ENCODE peak calls at places on chromosome X, in nine cellular contexts. One of them, this sample, is unnamed.

GRCh38 chrX:72461766-72462165 is 110.9 kb downstream of the HDAC8 start:
- DNase-seq in B cell: no peak
- DNase-seq in right lobe of liver: no peak
- DNase-seq in dorsolateral prefrontal cortex: no peak
- DNase-seq in endodermal cell: no peak
- DNase-seq in GM12865: no peak
- DNase-seq in GM13977: no peak
- DNase-seq in GM10248: no peak
- DNase-seq in tibial artery: no peak
- DNase-seq in this sample: no peak

GRCh38 chrX:11334165-11334564 is 41.0 kb downstream of the AMELX start:
- DNase-seq in GM13977: no peak
- DNase-seq in dorsolateral prefrontal cortex: no peak
- DNase-seq in GM12865: no peak
- DNase-seq in GM10248: no peak
- DNase-seq in right lobe of liver: no peak
- DNase-seq in endodermal cell: no peak
- DNase-seq in tibial artery: no peak
- DNase-seq in B cell: no peak
- DNase-seq in this sample: no peak

GRCh38 chrX:38313190-38313589 is 14.1 kb downstream of the RPGR start:
- DNase-seq in endodermal cell: no peak
- DNase-seq in tibial artery: no peak
- DNase-seq in B cell: no peak
- DNase-seq in GM13977: no peak
- DNase-seq in GM12865: no peak
- DNase-seq in GM10248: no peak
- DNase-seq in right lobe of liver: no peak
- DNase-seq in dorsolateral prefrontal cortex: no peak
- DNase-seq in this sample: no peak

GRCh38 chrX:153582896-153583295 is 16.0 kb downstream of the CCNQ start:
- DNase-seq in GM12865: peak; percentile 80
- DNase-seq in B cell: peak; percentile 90
- DNase-seq in GM10248: peak; percentile 88
- DNase-seq in GM13977: peak; percentile 89
- DNase-seq in dorsolateral prefrontal cortex: no peak
- DNase-seq in tibial artery: no peak
- DNase-seq in endodermal cell: no peak
- DNase-seq in right lobe of liver: no peak
- DNase-seq in this sample: no peak

GRCh38 chrX:115632455-115632854 is 71.5 kb downstream of the PLS3 start:
- DNase-seq in tibial artery: no peak
- DNase-seq in right lobe of liver: no peak
- DNase-seq in GM10248: no peak
- DNase-seq in dorsolateral prefrontal cortex: no peak
- DNase-seq in GM13977: no peak
- DNase-seq in endodermal cell: no peak
- DNase-seq in GM12865: no peak
- DNase-seq in B cell: no peak
- DNase-seq in this sample: no peak

GRCh38 chrX:106039920-106040319 is 1.4 kb upstream of the SERPINA7 start:
- DNase-seq in GM10248: no peak
- DNase-seq in right lobe of liver: peak; percentile 41
- DNase-seq in dorsolateral prefrontal cortex: no peak
- DNase-seq in GM13977: no peak
- DNase-seq in endodermal cell: peak; percentile 49
- DNase-seq in GM12865: no peak
- DNase-seq in B cell: no peak
- DNase-seq in tibial artery: no peak
- DNase-seq in this sample: no peak

GRCh38 chrX:70592091-70592490 is 147.5 kb downstream of the DLG3 start:
- DNase-seq in right lobe of liver: no peak
- DNase-seq in GM13977: no peak
- DNase-seq in endodermal cell: no peak
- DNase-seq in tibial artery: no peak
- DNase-seq in B cell: no peak
- DNase-seq in dorsolateral prefrontal cortex: no peak
- DNase-seq in GM12865: no peak
- DNase-seq in GM10248: no peak
- DNase-seq in this sample: no peak

GRCh38 chrX:13448941-13449340 is 120.5 kb upstream of the EGFL6 start:
- DNase-seq in GM13977: no peak
- DNase-seq in tibial artery: no peak
- DNase-seq in endodermal cell: no peak
- DNase-seq in dorsolateral prefrontal cortex: no peak
- DNase-seq in GM10248: no peak
- DNase-seq in GM12865: no peak
- DNase-seq in right lobe of liver: no peak
- DNase-seq in B cell: no peak
- DNase-seq in this sample: no peak

GRCh38 chrX:17669458-17669857 is 67.8 kb upstream of the SCML1 start:
- DNase-seq in GM13977: no peak
- DNase-seq in right lobe of liver: no peak
- DNase-seq in B cell: no peak
- DNase-seq in endodermal cell: no peak
- DNase-seq in tibial artery: no peak
- DNase-seq in GM10248: no peak
- DNase-seq in dorsolateral prefrontal cortex: no peak
- DNase-seq in GM12865: no peak
- DNase-seq in this sample: no peak

GRCh38 chrX:77446029-77446585 is 1.1 kb upstream of the FGF16 start:
- DNase-seq in GM10248: peak; percentile 18
- DNase-seq in endodermal cell: peak; percentile 83
- DNase-seq in B cell: no peak
- DNase-seq in GM13977: peak; percentile 32
- DNase-seq in right lobe of liver: peak; percentile 29
- DNase-seq in GM12865: no peak
- DNase-seq in tibial artery: no peak
- DNase-seq in dorsolateral prefrontal cortex: no peak
- DNase-seq in this sample: no peak

GRCh38 chrX:48966796-48967579 is 4.7 kb downstream of the KCND1 start:
- DNase-seq in GM12865: no peak
- DNase-seq in dorsolateral prefrontal cortex: no peak
- DNase-seq in tibial artery: no peak
- DNase-seq in B cell: no peak
- DNase-seq in GM13977: no peak
- DNase-seq in right lobe of liver: no peak
- DNase-seq in endodermal cell: no peak
- DNase-seq in GM10248: no peak
- DNase-seq in this sample: no peak

GRCh38 chrX:150982235-150982785 is 825 bp upstream of the HMGB3 start:
- DNase-seq in tibial artery: no peak
- DNase-seq in B cell: no peak
- DNase-seq in right lobe of liver: no peak
- DNase-seq in GM10248: no peak
- DNase-seq in GM12865: no peak
- DNase-seq in endodermal cell: no peak
- DNase-seq in dorsolateral prefrontal cortex: no peak
- DNase-seq in GM13977: no peak
- DNase-seq in this sample: no peak

GRCh38 chrX:47514553-47515235 is 31.7 kb upstream of the ZNF41 start:
- DNase-seq in GM13977: no peak
- DNase-seq in tibial artery: no peak
- DNase-seq in B cell: no peak
- DNase-seq in GM12865: no peak
- DNase-seq in dorsolateral prefrontal cortex: no peak
- DNase-seq in GM10248: no peak
- DNase-seq in endodermal cell: no peak
- DNase-seq in right lobe of liver: no peak
- DNase-seq in this sample: no peak
- TF ChIP-seq CTCF in GM13977: no peak
- TF ChIP-seq CTCF in tibial artery: no peak
- TF ChIP-seq CTCF in B cell: no peak
- TF ChIP-seq CTCF in GM12865: no peak
- TF ChIP-seq CTCF in dorsolateral prefrontal cortex: no peak
- TF ChIP-seq CTCF in GM10248: no peak
- TF ChIP-seq CTCF in endodermal cell: no peak
- TF ChIP-seq CTCF in right lobe of liver: no peak
- TF ChIP-seq CTCF in this sample: no peak

DNA sequence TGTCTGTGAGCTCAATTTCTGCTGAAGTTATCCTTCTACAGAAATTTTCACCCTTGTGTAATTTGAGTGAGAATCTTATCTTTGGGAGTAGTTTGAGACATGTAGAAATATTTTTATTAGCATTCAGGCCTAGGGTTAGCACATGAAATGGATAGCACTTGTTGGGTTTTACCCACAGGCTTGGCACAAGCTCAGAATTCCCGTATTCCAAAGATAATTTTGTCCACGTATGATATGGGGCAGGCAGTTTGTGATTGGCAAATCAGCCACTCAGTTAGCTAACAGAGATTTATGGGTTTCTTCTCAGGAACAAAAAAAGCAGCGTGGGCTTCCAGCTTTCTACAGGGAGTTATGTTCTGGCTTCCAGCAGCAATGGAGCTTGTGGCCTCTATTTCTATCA is 117.9 kb upstream of the DCAF8L1 start:
- DNase-seq in B cell: no peak
- DNase-seq in GM13977: no peak
- DNase-seq in tibial artery: no peak
- DNase-seq in endodermal cell: no peak
- DNase-seq in GM10248: no peak
- DNase-seq in dorsolateral prefrontal cortex: no peak
- DNase-seq in GM12865: no peak
- DNase-seq in right lobe of liver: no peak
- DNase-seq in this sample: no peak
- TF ChIP-seq CTCF in B cell: no peak
- TF ChIP-seq CTCF in GM13977: no peak
- TF ChIP-seq CTCF in tibial artery: no peak
- TF ChIP-seq CTCF in endodermal cell: no peak
- TF ChIP-seq CTCF in GM10248: no peak
- TF ChIP-seq CTCF in dorsolateral prefrontal cortex: no peak
- TF ChIP-seq CTCF in GM12865: no peak
- TF ChIP-seq CTCF in right lobe of liver: no peak
- TF ChIP-seq CTCF in this sample: no peak

GRCh38 chrX:57453901-57454300 is 137.9 kb upstream of the ZXDB start:
- DNase-seq in GM13977: peak; percentile 31
- DNase-seq in right lobe of liver: no peak
- DNase-seq in dorsolateral prefrontal cortex: no peak
- DNase-seq in endodermal cell: peak; percentile 53
- DNase-seq in B cell: peak; percentile 3
- DNase-seq in tibial artery: no peak
- DNase-seq in GM10248: peak; percentile 24
- DNase-seq in GM12865: peak; percentile 57
- DNase-seq in this sample: no peak
- TF ChIP-seq CTCF in GM13977: peak; percentile 76
- TF ChIP-seq CTCF in right lobe of liver: peak; percentile 42
- TF ChIP-seq CTCF in dorsolateral prefrontal cortex: peak; percentile 37
- TF ChIP-seq CTCF in endodermal cell: peak; percentile 75
- TF ChIP-seq CTCF in B cell: peak; percentile 48
- TF ChIP-seq CTCF in tibial artery: no peak
- TF ChIP-seq CTCF in GM10248: peak; percentile 20
- TF ChIP-seq CTCF in GM12865: peak; percentile 49
- TF ChIP-seq CTCF in this sample: no peak

DNA sequence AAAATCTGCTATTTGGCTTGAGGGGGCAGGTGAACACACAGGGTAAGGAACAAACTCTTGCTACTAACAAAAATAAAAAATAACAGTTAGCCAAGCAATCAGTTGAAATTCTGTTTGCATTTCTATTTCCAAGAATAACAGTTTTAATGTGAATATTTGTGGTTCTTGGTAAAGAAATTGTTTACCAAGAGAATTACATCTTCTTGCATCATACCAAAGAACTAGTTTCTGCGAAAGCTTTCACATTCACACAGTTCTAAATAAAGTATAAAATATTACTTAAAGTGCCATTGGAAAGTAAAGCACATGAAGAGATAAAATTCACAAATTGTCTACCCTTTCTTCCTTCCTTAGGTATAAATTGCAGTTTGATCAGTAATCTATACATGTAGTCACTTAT is 54.4 kb downstream of the KLHL4 start:
- DNase-seq in GM13977: no peak
- DNase-seq in GM12865: no peak
- DNase-seq in dorsolateral prefrontal cortex: no peak
- DNase-seq in GM10248: no peak
- DNase-seq in B cell: no peak
- DNase-seq in right lobe of liver: no peak
- DNase-seq in tibial artery: no peak
- DNase-seq in endodermal cell: no peak
- DNase-seq in this sample: no peak
- TF ChIP-seq CTCF in GM13977: no peak
- TF ChIP-seq CTCF in GM12865: no peak
- TF ChIP-seq CTCF in dorsolateral prefrontal cortex: no peak
- TF ChIP-seq CTCF in GM10248: no peak
- TF ChIP-seq CTCF in B cell: no peak
- TF ChIP-seq CTCF in right lobe of liver: no peak
- TF ChIP-seq CTCF in tibial artery: no peak
- TF ChIP-seq CTCF in endodermal cell: no peak
- TF ChIP-seq CTCF in this sample: no peak

GRCh38 chrX:134717698-134718328 is 59.5 kb upstream of the PLAC1 start:
- DNase-seq in GM10248: no peak
- DNase-seq in GM13977: no peak
- DNase-seq in GM12865: no peak
- DNase-seq in dorsolateral prefrontal cortex: no peak
- DNase-seq in endodermal cell: no peak
- DNase-seq in B cell: no peak
- DNase-seq in tibial artery: no peak
- DNase-seq in right lobe of liver: no peak
- DNase-seq in this sample: no peak

GRCh38 chrX:134715930-134716619 is 57.8 kb upstream of the PLAC1 start:
- DNase-seq in tibial artery: no peak
- DNase-seq in dorsolateral prefrontal cortex: no peak
- DNase-seq in GM13977: no peak
- DNase-seq in GM10248: no peak
- DNase-seq in endodermal cell: peak; percentile 56
- DNase-seq in B cell: no peak
- DNase-seq in right lobe of liver: no peak
- DNase-seq in GM12865: no peak
- DNase-seq in this sample: no peak

GRCh38 chrX:134721766-134722532 is 63.7 kb upstream of the PLAC1 start:
- DNase-seq in B cell: no peak
- DNase-seq in dorsolateral prefrontal cortex: no peak
- DNase-seq in GM12865: no peak
- DNase-seq in right lobe of liver: no peak
- DNase-seq in GM13977: no peak
- DNase-seq in tibial artery: no peak
- DNase-seq in GM10248: no peak
- DNase-seq in endodermal cell: no peak
- DNase-seq in this sample: no peak

GRCh38 chrX:134716620-134717012 is 58.3 kb upstream of the PLAC1 start:
- DNase-seq in endodermal cell: no peak
- DNase-seq in GM10248: no peak
- DNase-seq in dorsolateral prefrontal cortex: no peak
- DNase-seq in tibial artery: no peak
- DNase-seq in B cell: no peak
- DNase-seq in GM12865: no peak
- DNase-seq in GM13977: no peak
- DNase-seq in right lobe of liver: no peak
- DNase-seq in this sample: no peak

GRCh38 chrX:134718329-134719317 is 60.4 kb upstream of the PLAC1 start:
- DNase-seq in B cell: no peak
- DNase-seq in tibial artery: no peak
- DNase-seq in endodermal cell: peak; percentile 55
- DNase-seq in right lobe of liver: no peak
- DNase-seq in dorsolateral prefrontal cortex: no peak
- DNase-seq in GM13977: no peak
- DNase-seq in GM10248: no peak
- DNase-seq in GM12865: peak; percentile 69
- DNase-seq in this sample: no peak
- TF ChIP-seq CTCF in B cell: no peak
- TF ChIP-seq CTCF in tibial artery: no peak
- TF ChIP-seq CTCF in endodermal cell: no peak
- TF ChIP-seq CTCF in right lobe of liver: no peak
- TF ChIP-seq CTCF in dorsolateral prefrontal cortex: no peak
- TF ChIP-seq CTCF in GM13977: no peak
- TF ChIP-seq CTCF in GM10248: no peak
- TF ChIP-seq CTCF in GM12865: no peak
- TF ChIP-seq CTCF in this sample: no peak